ENCODE peak calls at places on chromosomes 2 and 18, in four cellular contexts. One of them, this sample, is unnamed.

GRCh38 chr2:26241928-26242436 is 2.5 kb downstream of the HADHA start:
- DNase-seq in upper lobe of right lung: no peak
- DNase-seq in fibroblast of pulmonary artery: no peak
- DNase-seq in HCT116: no peak
- DNase-seq in this sample: no peak

GRCh38 chr2:235643680-235644117 is 149.9 kb downstream of the AGAP1 start:
- DNase-seq in upper lobe of right lung: no peak
- DNase-seq in fibroblast of pulmonary artery: no peak
- DNase-seq in HCT116: no peak
- DNase-seq in this sample: no peak

GRCh38 chr2:20288941-20289340 is 61.7 kb downstream of the PUM2 start:
- DNase-seq in upper lobe of right lung: no peak
- DNase-seq in fibroblast of pulmonary artery: peak; percentile 12
- DNase-seq in HCT116: peak; percentile 66
- DNase-seq in this sample: peak; percentile 49

GRCh38 chr2:164458801-164459200 is 162.5 kb downstream of the GRB14 start:
- DNase-seq in upper lobe of right lung: no peak
- DNase-seq in fibroblast of pulmonary artery: no peak
- DNase-seq in HCT116: no peak
- DNase-seq in this sample: no peak

GRCh38 chr18:24170389-24170788 is 31.5 kb downstream of the CABYR start:
- DNase-seq in upper lobe of right lung: no peak
- DNase-seq in fibroblast of pulmonary artery: no peak
- DNase-seq in HCT116: no peak
- DNase-seq in this sample: no peak

GRCh38 chr2:43038034-43038719 is 188.2 kb downstream of the ZFP36L2 start:
- DNase-seq in upper lobe of right lung: peak; percentile 41
- DNase-seq in fibroblast of pulmonary artery: peak; percentile 42
- DNase-seq in HCT116: no peak
- DNase-seq in this sample: peak; percentile 79

GRCh38 chr2:41736105-41736567 is 311.7 kb upstream of the PKDCC start:
- DNase-seq in upper lobe of right lung: no peak
- DNase-seq in fibroblast of pulmonary artery: peak; percentile 10
- DNase-seq in HCT116: no peak
- DNase-seq in this sample: no peak

GRCh38 chr2:210072922-210073509 is 70.6 kb downstream of the RPE start:
- DNase-seq in upper lobe of right lung: no peak
- DNase-seq in fibroblast of pulmonary artery: peak; percentile 69
- DNase-seq in HCT116: peak; percentile 35
- DNase-seq in this sample: peak; percentile 79

GRCh38 chr18:59293317-59293716 is 20.1 kb upstream of the RAX start:
- DNase-seq in upper lobe of right lung: no peak
- DNase-seq in fibroblast of pulmonary artery: no peak
- DNase-seq in HCT116: no peak
- DNase-seq in this sample: no peak

GRCh38 chr2:37721219-37721600 is 49.8 kb upstream of the CDC42EP3 start:
- DNase-seq in upper lobe of right lung: no peak
- DNase-seq in fibroblast of pulmonary artery: no peak
- DNase-seq in HCT116: no peak
- DNase-seq in this sample: no peak

GRCh38 chr18:71114550-71115210 is 825.8 kb downstream of the SOCS6 start:
- DNase-seq in upper lobe of right lung: no peak
- DNase-seq in fibroblast of pulmonary artery: no peak
- DNase-seq in HCT116: no peak
- DNase-seq in this sample: no peak

GRCh38 chr2:104493698-104494097 is 360.2 kb upstream of the POU3F3 start:
- DNase-seq in upper lobe of right lung: no peak
- DNase-seq in fibroblast of pulmonary artery: no peak
- DNase-seq in HCT116: no peak
- DNase-seq in this sample: no peak

GRCh38 chr2:188517549-188518255 is 226.0 kb downstream of the GULP1 start:
- DNase-seq in upper lobe of right lung: no peak
- DNase-seq in fibroblast of pulmonary artery: no peak
- DNase-seq in HCT116: no peak
- DNase-seq in this sample: no peak

GRCh38 chr2:204072443-204073324 is 136.1 kb downstream of the ICOS start:
- DNase-seq in upper lobe of right lung: peak; percentile 62
- DNase-seq in fibroblast of pulmonary artery: peak; percentile 6
- DNase-seq in HCT116: peak; percentile 21
- DNase-seq in this sample: peak; percentile 24

GRCh38 chr2:127820080-127820668 is 9.2 kb upstream of the WDR33 start:
- DNase-seq in upper lobe of right lung: no peak
- DNase-seq in fibroblast of pulmonary artery: peak; percentile 22
- DNase-seq in HCT116: peak; percentile 28
- DNase-seq in this sample: no peak

GRCh38 chr2:177265834-177266817 is 1.6 kb upstream of the NFE2L2 start:
- DNase-seq in upper lobe of right lung: no peak
- DNase-seq in fibroblast of pulmonary artery: peak; percentile 83
- DNase-seq in HCT116: no peak
- DNase-seq in this sample: peak; percentile 80

GRCh38 chr2:15363142-15363541 is 198.0 kb downstream of the NBAS start:
- DNase-seq in upper lobe of right lung: no peak
- DNase-seq in fibroblast of pulmonary artery: peak; percentile 41
- DNase-seq in HCT116: no peak
- DNase-seq in this sample: peak; percentile 46

GRCh38 chr18:63823516-63824219 is 48.5 kb downstream of the SERPINB7 start:
- DNase-seq in upper lobe of right lung: no peak
- DNase-seq in fibroblast of pulmonary artery: peak; percentile 51
- DNase-seq in HCT116: peak; percentile 23
- DNase-seq in this sample: peak; percentile 45

GRCh38 chr2:31079665-31080064 is 58.6 kb downstream of the GALNT14 start:
- DNase-seq in upper lobe of right lung: no peak
- DNase-seq in fibroblast of pulmonary artery: no peak
- DNase-seq in HCT116: no peak
- DNase-seq in this sample: no peak

GRCh38 chr18:35019929-35020328 is 21.3 kb upstream of the MAPRE2 start:
- DNase-seq in upper lobe of right lung: no peak
- DNase-seq in fibroblast of pulmonary artery: no peak
- DNase-seq in HCT116: no peak
- DNase-seq in this sample: no peak

GRCh38 chr18:7817596-7817995 is 250.5 kb downstream of the PTPRM start:
- DNase-seq in upper lobe of right lung: no peak
- DNase-seq in fibroblast of pulmonary artery: no peak
- DNase-seq in HCT116: no peak
- DNase-seq in this sample: no peak
- H3K4me3 ChIP-seq in upper lobe of right lung: no peak overlapping the region
- H3K4me3 ChIP-seq in fibroblast of pulmonary artery: no peak overlapping the region
- H3K4me3 ChIP-seq in HCT116: no peak overlapping the region
- H3K4me3 ChIP-seq in this sample: peak overlapping the region; percentile 42

GRCh38 chr2:60366178-60366577 is 187.3 kb downstream of the BCL11A start:
- DNase-seq in upper lobe of right lung: no peak
- DNase-seq in fibroblast of pulmonary artery: no peak
- DNase-seq in HCT116: no peak
- DNase-seq in this sample: no peak

GRCh38 chr2:60365556-60365955 is 187.9 kb downstream of the BCL11A start:
- DNase-seq in upper lobe of right lung: no peak
- DNase-seq in fibroblast of pulmonary artery: peak; percentile 14
- DNase-seq in HCT116: no peak
- DNase-seq in this sample: peak; percentile 34

GRCh38 chr2:60368437-60368836 is 185.0 kb downstream of the BCL11A start:
- DNase-seq in upper lobe of right lung: no peak
- DNase-seq in fibroblast of pulmonary artery: no peak
- DNase-seq in HCT116: no peak
- DNase-seq in this sample: no peak

DNA sequence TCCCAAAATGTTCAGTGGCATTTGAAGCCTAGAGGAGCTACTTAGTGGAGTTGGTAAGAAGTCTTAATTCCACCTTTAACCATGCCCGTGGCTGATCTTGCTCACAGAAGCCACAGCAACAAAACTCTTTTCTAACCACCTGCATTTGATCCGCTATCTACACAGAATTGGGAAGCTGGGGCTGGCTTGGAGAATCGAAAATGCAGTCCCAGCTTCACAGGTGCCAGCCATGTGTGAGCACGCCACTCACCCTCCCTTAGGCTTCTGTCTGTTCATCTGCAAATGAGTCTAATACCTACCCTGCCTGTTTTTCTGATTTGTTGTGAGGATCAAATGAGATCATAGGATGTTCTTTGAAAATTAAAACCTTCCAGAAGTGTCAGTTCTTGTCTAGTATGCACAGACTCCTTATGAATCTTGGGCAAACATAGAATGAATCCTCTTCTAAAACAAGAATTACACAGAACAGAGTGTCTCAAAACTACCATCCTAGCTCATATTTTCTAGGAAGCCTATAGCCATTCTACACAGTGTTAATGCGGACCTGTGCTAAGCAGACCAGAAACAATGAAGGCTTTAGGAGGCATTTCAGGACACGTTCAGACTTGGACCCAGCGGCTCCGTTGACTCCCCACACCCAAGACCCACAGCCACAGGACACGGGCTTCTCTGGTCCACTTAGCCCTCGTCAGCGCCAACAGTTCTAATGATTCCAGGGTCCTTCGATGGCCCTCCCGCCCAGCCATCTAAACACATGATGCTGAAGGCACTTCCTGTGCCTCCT is 182.4 kb downstream of the BCL11A start:
- DNase-seq in upper lobe of right lung: no peak
- DNase-seq in fibroblast of pulmonary artery: no peak
- DNase-seq in HCT116: no peak
- DNase-seq in this sample: no peak
- H3K4me3 ChIP-seq in upper lobe of right lung: no peak overlapping the region
- H3K4me3 ChIP-seq in fibroblast of pulmonary artery: no peak overlapping the region
- H3K4me3 ChIP-seq in HCT116: no peak overlapping the region
- H3K4me3 ChIP-seq in this sample: no peak overlapping the region

GRCh38 chr2:239316562-239317465 is 84.0 kb downstream of the HDAC4 start:
- DNase-seq in upper lobe of right lung: no peak
- DNase-seq in fibroblast of pulmonary artery: peak; percentile 69
- DNase-seq in HCT116: no peak
- DNase-seq in this sample: no peak

GRCh38 chr2:239318091-239318725 is 82.6 kb downstream of the HDAC4 start:
- DNase-seq in upper lobe of right lung: no peak
- DNase-seq in fibroblast of pulmonary artery: no peak
- DNase-seq in HCT116: no peak
- DNase-seq in this sample: no peak

GRCh38 chr2:239321596-239322413 is 79.0 kb downstream of the HDAC4 start:
- DNase-seq in upper lobe of right lung: no peak
- DNase-seq in fibroblast of pulmonary artery: no peak
- DNase-seq in HCT116: no peak
- DNase-seq in this sample: no peak

GRCh38 chr2:239319261-239319661 is 81.6 kb downstream of the HDAC4 start:
- DNase-seq in upper lobe of right lung: no peak
- DNase-seq in fibroblast of pulmonary artery: peak; percentile 46
- DNase-seq in HCT116: no peak
- DNase-seq in this sample: no peak

DNA sequence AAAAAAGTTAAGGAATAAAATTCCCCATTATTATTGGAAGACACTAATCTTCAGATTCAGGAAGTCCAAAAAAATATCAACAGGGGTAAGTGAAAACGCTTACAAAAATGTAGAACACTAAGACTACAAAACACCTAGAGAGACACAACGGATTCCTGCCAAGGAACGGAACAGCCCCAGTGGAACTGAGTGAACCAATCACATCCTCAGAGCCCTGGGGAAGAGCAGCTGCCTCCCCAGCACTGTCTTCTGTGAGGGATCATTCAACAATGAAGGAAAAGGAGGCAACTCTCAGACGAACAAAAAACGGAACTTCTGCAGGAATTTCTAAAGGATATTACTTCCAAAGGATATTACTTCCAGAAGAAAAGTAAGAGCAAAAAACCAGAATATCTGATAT is 82.0 kb downstream of the HDAC4 start:
- DNase-seq in upper lobe of right lung: no peak
- DNase-seq in fibroblast of pulmonary artery: peak; percentile 36
- DNase-seq in HCT116: no peak
- DNase-seq in this sample: no peak
- H3K4me3 ChIP-seq in upper lobe of right lung: peak overlapping the region; percentile 31
- H3K4me3 ChIP-seq in fibroblast of pulmonary artery: peak overlapping the region; percentile 38
- H3K4me3 ChIP-seq in HCT116: peak overlapping the region; percentile 33
- H3K4me3 ChIP-seq in this sample: peak overlapping the region; percentile 77

GRCh38 chr18:55486936-55487335 is 101.1 kb downstream of the TCF4 start:
- DNase-seq in upper lobe of right lung: no peak
- DNase-seq in fibroblast of pulmonary artery: no peak
- DNase-seq in HCT116: no peak
- DNase-seq in this sample: no peak

GRCh38 chr18:55488473-55488872 is 99.5 kb downstream of the TCF4 start:
- DNase-seq in upper lobe of right lung: no peak
- DNase-seq in fibroblast of pulmonary artery: no peak
- DNase-seq in HCT116: no peak
- DNase-seq in this sample: no peak

GRCh38 chr18:55489742-55490055 is 98.3 kb downstream of the TCF4 start:
- DNase-seq in upper lobe of right lung: no peak
- DNase-seq in fibroblast of pulmonary artery: no peak
- DNase-seq in HCT116: no peak
- DNase-seq in this sample: no peak

GRCh38 chr18:55487997-55488396 is 100.0 kb downstream of the TCF4 start:
- DNase-seq in upper lobe of right lung: no peak
- DNase-seq in fibroblast of pulmonary artery: no peak
- DNase-seq in HCT116: no peak
- DNase-seq in this sample: no peak

DNA sequence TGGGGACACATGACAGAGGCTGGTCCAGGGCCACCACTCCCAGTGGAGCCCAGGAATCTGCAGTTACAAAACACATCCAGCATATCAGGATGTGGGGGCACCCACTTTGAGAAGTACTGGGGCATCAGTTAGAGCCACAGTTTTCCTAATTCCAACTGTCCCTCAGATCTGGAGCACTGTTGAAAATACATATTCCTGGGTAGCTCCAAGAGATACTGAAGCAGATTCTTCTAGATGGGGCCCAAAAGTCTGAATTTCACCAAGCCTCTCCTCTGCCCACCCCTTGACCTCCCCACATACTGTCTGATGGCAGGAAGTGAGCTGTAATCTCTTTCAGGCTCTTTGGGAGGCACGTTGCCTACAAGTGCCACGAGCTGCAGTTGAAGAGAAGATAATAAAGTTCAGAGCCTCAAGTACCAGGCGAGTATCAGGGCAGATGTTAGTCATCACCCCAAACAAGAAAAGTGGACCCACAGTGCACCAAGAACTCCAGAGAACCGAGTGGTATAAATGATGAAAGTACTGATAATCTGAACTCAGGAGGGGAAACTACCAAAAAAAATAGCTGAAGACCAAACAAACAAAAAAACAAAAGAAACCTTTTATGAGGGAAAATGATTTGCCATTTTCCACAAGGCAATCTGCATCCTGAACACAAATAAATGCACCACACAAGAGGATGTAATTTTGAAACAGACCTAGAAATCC is 98.8 kb downstream of the TCF4 start:
- DNase-seq in upper lobe of right lung: no peak
- DNase-seq in fibroblast of pulmonary artery: no peak
- DNase-seq in HCT116: no peak
- DNase-seq in this sample: no peak
- H3K4me3 ChIP-seq in upper lobe of right lung: no peak overlapping the region
- H3K4me3 ChIP-seq in fibroblast of pulmonary artery: no peak overlapping the region
- H3K4me3 ChIP-seq in HCT116: no peak overlapping the region
- H3K4me3 ChIP-seq in this sample: no peak overlapping the region

DNA sequence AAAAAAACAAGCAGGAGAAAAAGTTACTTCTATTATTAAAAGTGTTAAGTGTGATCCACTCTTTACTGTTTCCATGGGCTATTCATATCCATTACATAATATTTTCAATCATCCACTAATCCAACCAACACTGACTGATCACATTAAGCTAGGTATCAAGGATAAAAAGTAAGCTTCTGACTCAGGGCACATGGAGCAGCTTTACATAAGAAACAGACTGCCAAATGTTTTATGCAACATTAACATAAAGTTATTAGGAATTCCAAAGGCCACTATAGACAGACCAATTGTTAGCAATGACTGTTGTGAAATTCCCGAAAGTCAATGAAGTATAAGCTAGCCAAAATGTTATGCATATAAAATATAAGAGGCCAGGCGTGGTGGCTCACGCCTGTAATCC is 277.6 kb downstream of the ZEB2 start:
- DNase-seq in upper lobe of right lung: no peak
- DNase-seq in fibroblast of pulmonary artery: no peak
- DNase-seq in HCT116: no peak
- DNase-seq in this sample: no peak
- H3K4me3 ChIP-seq in upper lobe of right lung: no peak overlapping the region
- H3K4me3 ChIP-seq in fibroblast of pulmonary artery: no peak overlapping the region
- H3K4me3 ChIP-seq in HCT116: no peak overlapping the region
- H3K4me3 ChIP-seq in this sample: no peak overlapping the region

This sample was measured in adipocyte.